ENCODE peak calls at places on chromosomes 5 and 9, in nine cellular contexts. I is lower lobe of right lung; Q is GM23248; Y is effector memory CD4-positive, alpha-beta T cell; C is CD4-positive, alpha-beta memory T cell; W is spleen; U is colonic mucosa; D is fibroblast of lung; J is endothelial cell of umbilical vein. H is an unnamed sample. For H3K4me1 and H3K36me3, the result is how much of the 10 kb centered on the place peaks cover.

GRCh38 chr5:66923457-66923856 is 273.1 kb downstream of the CD180 start:
- DNase-seq in I (no peak), Q (no peak), Y (no peak), C (no peak), W (no peak), U (no peak), D (no peak), J (no peak), H (no peak)

GRCh38 chr9:129569506-129570449 is 51.1 kb downstream of the C9orf50 start:
- DNase-seq in I (no peak), Q (peak), Y (no peak), C (no peak), W (no peak), U (no peak), D (peak), J (peak), H (peak)

GRCh38 chr9:87648606-87649005 is 77.3 kb upstream of the CTSL start:
- DNase-seq in I (no peak), Q (no peak), Y (no peak), C (no peak), W (no peak), U (no peak), D (no peak), J (no peak), H (no peak)

GRCh38 chr5:147522435-147522834 is 12.6 kb upstream of the DPYSL3 start:
- DNase-seq in I (no peak), Q (peak), Y (no peak), C (no peak), W (no peak), U (no peak), D (peak), J (peak), H (no peak)

GRCh38 chr5:109719978-109720377 is 30.3 kb downstream of the MAN2A1 start:
- DNase-seq in I (no peak), Q (no peak), Y (no peak), C (no peak), W (no peak), U (no peak), D (no peak), J (no peak), H (no peak)

GRCh38 chr5:73674669-73675004 is 48.6 kb downstream of the ARHGEF28 start:
- DNase-seq in I (no peak), Q (peak), Y (no peak), C (no peak), W (no peak), U (no peak), D (peak), J (no peak), H (no peak)

GRCh38 chr5:43889238-43889637 is 286.3 kb downstream of the NNT start:
- DNase-seq in I (no peak), Q (no peak), Y (no peak), C (no peak), W (no peak), U (no peak), D (no peak), J (no peak), H (no peak)

GRCh38 chr5:97745817-97746216 is 562.8 kb upstream of the RIOK2 start:
- DNase-seq in I (no peak), Q (no peak), Y (no peak), C (no peak), W (no peak), U (no peak), D (no peak), J (no peak), H (no peak)

GRCh38 chr5:166907314-166907713 is 1384.1 kb upstream of the WWC1 start:
- DNase-seq in I (no peak), Q (peak), Y (no peak), C (no peak), W (no peak), U (no peak), D (peak), J (no peak), H (no peak)

GRCh38 chr5:173018352-173018751 is 34.8 kb downstream of the ATP6V0E1 start:
- DNase-seq in I (no peak), Q (no peak), Y (no peak), C (no peak), W (no peak), U (no peak), D (no peak), J (no peak), H (no peak)

GRCh38 chr5:38837932-38838331 is 7.9 kb upstream of the OSMR start:
- DNase-seq in I (no peak), Q (no peak), Y (no peak), C (no peak), W (no peak), U (no peak), D (no peak), J (no peak), H (no peak)

GRCh38 chr5:149024477-149024876 is 38.4 kb downstream of the SH3TC2 start:
- DNase-seq in I (no peak), Q (peak), Y (no peak), C (no peak), W (no peak), U (no peak), D (no peak), J (peak), H (no peak)

GRCh38 chr5:112738180-112738560 is 485 bp downstream of the APC start:
- DNase-seq in I (no peak), Q (peak), Y (no peak), C (no peak), W (no peak), U (no peak), D (peak), J (no peak), H (no peak)

GRCh38 chr5:39599721-39600431 is 175.1 kb upstream of the DAB2 start:
- DNase-seq in I (no peak), Q (peak), Y (no peak), C (no peak), W (no peak), U (no peak), D (peak), J (peak), H (peak)

GRCh38 chr5:167460449-167461020 is 830.9 kb upstream of the WWC1 start:
- DNase-seq in I (no peak), Q (no peak), Y (no peak), C (no peak), W (no peak), U (no peak), D (no peak), J (no peak), H (no peak)

GRCh38 chr9:99905833-99906402 is 536 bp upstream of the STX17 start:
- DNase-seq in I (no peak), Q (peak), Y (no peak), C (no peak), W (no peak), U (peak), D (peak), J (no peak), H (peak)

GRCh38 chr5:175356428-175356827 is 87.6 kb downstream of the DRD1 start:
- DNase-seq in I (no peak), Q (no peak), Y (no peak), C (no peak), W (no peak), U (no peak), D (no peak), J (no peak), H (no peak)

GRCh38 chr9:133506653-133507038 is 18.1 kb downstream of the MYMK start:
- DNase-seq in I (no peak), Q (peak), Y (no peak), C (no peak), W (no peak), U (no peak), D (peak), J (no peak), H (no peak)

GRCh38 chr5:33933723-33934544 is 2.3 kb upstream of the RXFP3 start:
- DNase-seq in I (no peak), Q (peak), Y (no peak), C (no peak), W (no peak), U (no peak), D (peak), J (no peak), H (no peak)

GRCh38 chr9:123445116-123445515 is 89.1 kb downstream of the CRB2 start:
- DNase-seq in I (no peak), Q (no peak), Y (no peak), C (no peak), W (peak), U (no peak), D (no peak), J (no peak), H (no peak)

GRCh38 chr5:139482050-139482889 is at the start of gene STING1:
- DNase-seq in I (peak), Q (peak), Y (peak), C (peak), W (peak), U (peak), D (peak), J (peak), H (peak)

GRCh38 chr5:153654444-153654843 is 164.0 kb downstream of the GRIA1 start:
- DNase-seq in I (no peak), Q (peak), Y (no peak), C (no peak), W (no peak), U (no peak), D (peak), J (no peak), H (no peak)

GRCh38 chr9:16039103-16039987 is 486.5 kb downstream of the CCDC171 start:
- DNase-seq in I (no peak), Q (no peak), Y (no peak), C (no peak), W (no peak), U (peak), D (peak), J (peak), H (peak)

GRCh38 chr5:6634327-6634713 is 1.1 kb downstream of the SRD5A1 start:
- DNase-seq in I (no peak), Q (peak), Y (no peak), C (no peak), W (no peak), U (no peak), D (no peak), J (no peak), H (no peak)

GRCh38 chr9:125609744-125610143 is 97.3 kb downstream of the MAPKAP1 start:
- DNase-seq in I (no peak), Q (no peak), Y (no peak), C (no peak), W (no peak), U (no peak), D (no peak), J (no peak), H (no peak)

GRCh38 chr9:6440405-6440804 is 27.4 kb downstream of the UHRF2 start:
- DNase-seq in I (no peak), Q (no peak), Y (no peak), C (no peak), W (no peak), U (no peak), D (no peak), J (no peak), H (no peak)

GRCh38 chr9:113544001-113544340 is 80.4 kb downstream of the RGS3 start:
- DNase-seq in I (no peak), Q (no peak), Y (no peak), C (no peak), W (no peak), U (no peak), D (no peak), J (no peak), H (no peak)

GRCh38 chr9:133351908-133352634 is 4.1 kb downstream of the RPL7A start:
- DNase-seq in I (no peak), Q (peak), Y (no peak), C (peak), W (no peak), U (peak), D (peak), J (peak), H (no peak)

GRCh38 chr9:6239048-6239461 is 23.4 kb downstream of the IL33 start:
- DNase-seq in I (no peak), Q (no peak), Y (no peak), C (no peak), W (no peak), U (no peak), D (no peak), J (no peak), H (peak)

GRCh38 chr5:178338126-178338749 is 105.6 kb upstream of the PHYKPL start:
- DNase-seq in I (no peak), Q (no peak), Y (no peak), C (no peak), W (peak), U (no peak), D (no peak), J (no peak), H (peak)

GRCh38 chr9:37971107-37971459 is 67.2 kb upstream of the SLC25A51 start:
- DNase-seq in I (no peak), Q (peak), Y (no peak), C (no peak), W (peak), U (no peak), D (peak), J (no peak), H (no peak)

GRCh38 chr5:113487779-113488644 is at the start of gene MCC:
- DNase-seq in I (peak), Q (peak), Y (no peak), C (peak), W (peak), U (peak), D (peak), J (peak), H (peak)

GRCh38 chr5:13921573-13921972 is 22.9 kb downstream of the DNAH5 start:
- DNase-seq in I (no peak), Q (peak), Y (no peak), C (no peak), W (no peak), U (no peak), D (peak), J (no peak), H (no peak)

GRCh38 chr5:32320144-32320543 is 7.4 kb upstream of the MTMR12 start:
- DNase-seq in I (no peak), Q (no peak), Y (no peak), C (no peak), W (no peak), U (no peak), D (no peak), J (no peak), H (no peak)

GRCh38 chr9:68496356-68496755 is 44.3 kb downstream of the TMEM252 start:
- DNase-seq in I (no peak), Q (no peak), Y (no peak), C (no peak), W (no peak), U (no peak), D (no peak), J (no peak), H (no peak)

GRCh38 chr9:72734631-72735030 is 213.2 kb downstream of the TMC1 start:
- DNase-seq in I (no peak), Q (no peak), Y (no peak), C (no peak), W (no peak), U (no peak), D (no peak), J (no peak), H (no peak)

GRCh38 chr5:31719988-31720387 is 81.1 kb downstream of the PDZD2 start:
- DNase-seq in I (no peak), Q (peak), Y (no peak), C (no peak), W (no peak), U (no peak), D (no peak), J (no peak), H (no peak)

GRCh38 chr9:81377310-81377709 is 312.0 kb downstream of the TLE1 start:
- DNase-seq in I (no peak), Q (no peak), Y (no peak), C (no peak), W (no peak), U (no peak), D (no peak), J (no peak), H (no peak)

GRCh38 chr5:116340799-116341198 is 233.8 kb downstream of the SEMA6A start:
- DNase-seq in I (no peak), Q (no peak), Y (no peak), C (no peak), W (no peak), U (no peak), D (no peak), J (no peak), H (no peak)

GRCh38 chr5:135880801-135881200 is 14.8 kb downstream of the IL9 start:
- DNase-seq in I (no peak), Q (peak), Y (no peak), C (no peak), W (no peak), U (no peak), D (no peak), J (no peak), H (no peak)
- H3K4me1 ChIP-seq in I (under half), Q (under half), Y (under half), C (under half), W (under half), U (under half), D (under half), J (under half), H (under half)

DNA sequence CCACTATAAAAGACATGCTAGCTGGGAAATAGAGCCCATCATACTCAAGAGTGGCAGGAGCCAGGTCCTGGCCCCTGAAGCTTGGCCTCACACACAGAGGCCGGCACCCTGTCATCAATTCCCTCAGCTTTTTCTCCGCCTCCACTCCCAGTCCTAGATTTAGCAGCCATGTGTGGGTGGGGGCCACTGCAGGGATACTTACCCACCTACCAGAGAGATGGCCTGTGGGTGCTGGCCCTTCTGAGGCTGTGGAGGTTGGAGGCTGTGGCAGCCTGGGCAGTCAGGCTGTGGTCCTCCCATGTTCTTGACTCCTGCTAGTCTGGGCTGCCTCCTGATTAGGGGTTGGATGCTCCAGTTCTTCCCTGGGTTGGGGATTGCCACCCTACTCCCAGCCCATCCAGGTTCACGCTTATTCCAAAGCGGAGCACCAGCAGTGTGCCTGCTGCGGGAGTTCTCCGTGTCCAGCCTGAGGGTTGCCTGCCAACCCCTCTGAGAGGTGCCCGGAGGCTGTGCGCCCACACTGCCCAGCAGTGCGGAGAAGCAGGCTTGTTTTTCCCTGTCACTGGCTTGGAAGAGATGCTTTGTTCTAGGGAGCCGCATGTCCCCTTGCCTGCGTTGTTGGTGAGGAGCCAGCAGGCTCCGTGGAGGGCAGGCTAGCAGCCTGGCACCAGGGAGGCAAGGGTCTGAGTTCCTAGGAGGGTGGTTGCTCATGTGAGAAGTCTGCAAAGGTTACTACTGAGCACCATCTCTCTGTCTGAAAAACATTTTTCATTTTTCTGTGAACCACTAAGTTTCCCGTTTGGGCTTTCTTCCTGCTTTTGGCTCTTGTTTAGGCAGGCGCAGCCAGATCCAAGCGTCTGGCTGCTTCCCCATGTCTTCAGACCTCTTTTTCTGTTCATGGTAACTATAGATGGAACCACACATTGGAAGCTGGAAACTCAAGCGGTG is 7.5 kb downstream of the SLC22A5 start:
- DNase-seq in I (no peak), Q (no peak), Y (no peak), C (no peak), W (no peak), U (no peak), D (no peak), J (no peak), H (no peak)
- H3K27ac ChIP-seq in I (no peak), Q (no peak), Y (no peak), C (no peak), W (no peak), U (no peak), D (no peak), J (no peak), H (no peak)

DNA sequence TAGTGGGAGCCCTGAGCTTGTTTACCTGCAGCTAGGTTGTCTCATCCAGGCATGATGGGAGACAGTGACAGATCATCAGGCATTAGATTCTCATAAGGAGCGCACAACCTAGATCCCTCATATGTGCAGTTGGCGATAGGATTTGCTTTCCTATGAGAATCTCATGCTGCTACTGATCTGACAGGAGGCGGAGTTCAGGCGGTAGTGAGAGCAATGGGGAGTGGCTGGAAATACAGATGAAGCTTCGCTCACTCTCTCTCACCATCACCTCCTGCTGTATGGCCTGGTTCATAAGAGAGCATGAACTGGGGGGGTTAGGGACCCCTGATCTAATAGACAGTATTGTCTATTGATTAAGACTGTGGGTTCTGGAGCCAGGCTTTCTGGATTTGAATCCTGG is 24.9 kb downstream of the SMAD5 start:
- DNase-seq in I (no peak), Q (no peak), Y (no peak), C (no peak), W (no peak), U (no peak), D (no peak), J (no peak), H (no peak)
- H3K36me3 ChIP-seq in I (half or more), Q (half or more), Y (under half), C (under half), W (under half), U (under half), D (under half), J (under half), H (under half)

GRCh38 chr9:121304707-121305106 is 36.7 kb downstream of the GSN start:
- DNase-seq in I (no peak), Q (no peak), Y (no peak), C (no peak), W (peak), U (no peak), D (no peak), J (no peak), H (no peak)
- H3K4me1 ChIP-seq in I (under half), Q (under half), Y (under half), C (under half), W (under half), U (under half), D (under half), J (under half), H (under half)